ENCODE peak calls at places on chromosomes 16 and 17, in four cellular contexts. One of them, this sample, is unnamed.

GRCh38 chr17:7019839-7020519 is 2.9 kb upstream of the BCL6B start:
- DNase-seq in LNCaP clone FGC: no peak
- DNase-seq in transverse colon: peak
- DNase-seq in breast epithelium: no peak
- DNase-seq in this sample: no peak

GRCh38 chr17:48143629-48144028 is 36.1 kb downstream of the SNX11 start:
- DNase-seq in transverse colon: no peak
- DNase-seq in breast epithelium: no peak
- DNase-seq in LNCaP clone FGC: no peak
- DNase-seq in this sample: no peak

GRCh38 chr17:82158825-82159224 is 53.8 kb downstream of the CCDC57 start:
- DNase-seq in transverse colon: no peak
- DNase-seq in LNCaP clone FGC: no peak
- DNase-seq in breast epithelium: no peak
- DNase-seq in this sample: no peak

GRCh38 chr17:17494499-17495447 is 1.4 kb downstream of the RASD1 start:
- DNase-seq in LNCaP clone FGC: peak
- DNase-seq in transverse colon: peak
- DNase-seq in breast epithelium: peak
- DNase-seq in this sample: peak

GRCh38 chr17:17075037-17075755 is 32.9 kb downstream of the MPRIP start:
- DNase-seq in transverse colon: no peak
- DNase-seq in breast epithelium: peak
- DNase-seq in LNCaP clone FGC: no peak
- DNase-seq in this sample: peak

GRCh38 chr17:42411321-42411820 is 11.7 kb downstream of the CAVIN1 start:
- DNase-seq in LNCaP clone FGC: no peak
- DNase-seq in breast epithelium: no peak
- DNase-seq in transverse colon: no peak
- DNase-seq in this sample: no peak

GRCh38 chr16:83863682-83864081 is 35.2 kb upstream of the MLYCD start:
- DNase-seq in transverse colon: no peak
- DNase-seq in breast epithelium: no peak
- DNase-seq in LNCaP clone FGC: no peak
- DNase-seq in this sample: no peak

GRCh38 chr16:551210-551609 is 9.0 kb upstream of the PRR35 start:
- DNase-seq in breast epithelium: no peak
- DNase-seq in LNCaP clone FGC: no peak
- DNase-seq in transverse colon: no peak
- DNase-seq in this sample: no peak

GRCh38 chr17:49365667-49366066 is 3.6 kb upstream of the ZNF652 start:
- DNase-seq in LNCaP clone FGC: no peak
- DNase-seq in breast epithelium: no peak
- DNase-seq in transverse colon: no peak
- DNase-seq in this sample: peak

GRCh38 chr16:27529962-27530361 is 19.8 kb downstream of the GTF3C1 start:
- DNase-seq in LNCaP clone FGC: no peak
- DNase-seq in transverse colon: no peak
- DNase-seq in breast epithelium: no peak
- DNase-seq in this sample: no peak

GRCh38 chr16:81175325-81175891 is 63.1 kb upstream of the BCO1 start:
- DNase-seq in breast epithelium: no peak
- DNase-seq in transverse colon: no peak
- DNase-seq in LNCaP clone FGC: peak
- DNase-seq in this sample: no peak

GRCh38 chr17:20289984-20290383 is 177.4 kb downstream of the LGALS9B start:
- DNase-seq in breast epithelium: no peak
- DNase-seq in LNCaP clone FGC: no peak
- DNase-seq in transverse colon: no peak
- DNase-seq in this sample: no peak

GRCh38 chr16:73384561-73384960 is 336.6 kb upstream of the ZFHX3 start:
- DNase-seq in transverse colon: no peak
- DNase-seq in breast epithelium: no peak
- DNase-seq in LNCaP clone FGC: no peak
- DNase-seq in this sample: no peak

GRCh38 chr17:41600318-41600717 is 12.2 kb downstream of the KRT16 start:
- DNase-seq in breast epithelium: no peak
- DNase-seq in LNCaP clone FGC: peak
- DNase-seq in transverse colon: no peak
- DNase-seq in this sample: no peak

GRCh38 chr17:50148226-50149098 is 2.0 kb downstream of the PPP1R9B start:
- DNase-seq in transverse colon: peak
- DNase-seq in breast epithelium: peak
- DNase-seq in LNCaP clone FGC: no peak
- DNase-seq in this sample: peak

GRCh38 chr17:45896803-45897693 is 2.7 kb downstream of the MAPT start:
- DNase-seq in breast epithelium: no peak
- DNase-seq in transverse colon: no peak
- DNase-seq in LNCaP clone FGC: no peak
- DNase-seq in this sample: no peak

GRCh38 chr16:57519796-57520360 is 16.5 kb downstream of the CCDC102A start:
- DNase-seq in breast epithelium: peak
- DNase-seq in transverse colon: peak
- DNase-seq in LNCaP clone FGC: no peak
- DNase-seq in this sample: peak

GRCh38 chr16:68297908-68298307 is 12.8 kb downstream of the SLC7A6OS start:
- DNase-seq in transverse colon: no peak
- DNase-seq in breast epithelium: no peak
- DNase-seq in LNCaP clone FGC: no peak
- DNase-seq in this sample: no peak

GRCh38 chr17:69103557-69104233 is 38.0 kb downstream of the ABCA6 start:
- DNase-seq in transverse colon: no peak
- DNase-seq in breast epithelium: no peak
- DNase-seq in LNCaP clone FGC: no peak
- DNase-seq in this sample: no peak

GRCh38 chr17:51848451-51848850 is 310.1 kb downstream of the CA10 start:
- DNase-seq in transverse colon: no peak
- DNase-seq in LNCaP clone FGC: no peak
- DNase-seq in breast epithelium: no peak
- DNase-seq in this sample: no peak

GRCh38 chr16:77068402-77068801 is 122.6 kb upstream of the MON1B start:
- DNase-seq in LNCaP clone FGC: no peak
- DNase-seq in breast epithelium: no peak
- DNase-seq in transverse colon: no peak
- DNase-seq in this sample: no peak

GRCh38 chr16:66921758-66922450 is 3.2 kb upstream of the CDH16 start:
- DNase-seq in transverse colon: no peak
- DNase-seq in breast epithelium: no peak
- DNase-seq in LNCaP clone FGC: no peak
- DNase-seq in this sample: no peak

GRCh38 chr17:44788139-44788538 is 29.4 kb downstream of the ADAM11 start:
- DNase-seq in LNCaP clone FGC: no peak
- DNase-seq in transverse colon: no peak
- DNase-seq in breast epithelium: no peak
- DNase-seq in this sample: no peak

GRCh38 chr16:66899945-66900688 is 18.6 kb downstream of the CDH16 start:
- DNase-seq in transverse colon: peak
- DNase-seq in LNCaP clone FGC: no peak
- DNase-seq in breast epithelium: no peak
- DNase-seq in this sample: no peak

GRCh38 chr16:49859139-49859947 is 3.4 kb upstream of the ZNF423 start:
- DNase-seq in breast epithelium: no peak
- DNase-seq in transverse colon: peak
- DNase-seq in LNCaP clone FGC: no peak
- DNase-seq in this sample: peak

GRCh38 chr17:40109471-40109824 is 9.1 kb upstream of the NR1D1 start:
- DNase-seq in transverse colon: no peak
- DNase-seq in breast epithelium: no peak
- DNase-seq in LNCaP clone FGC: no peak
- DNase-seq in this sample: peak
- TF ChIP-seq CTCF in transverse colon: no peak
- TF ChIP-seq CTCF in breast epithelium: peak
- TF ChIP-seq CTCF in LNCaP clone FGC: no peak
- TF ChIP-seq CTCF in this sample: peak

GRCh38 chr16:12898556-12898955 is 2.8 kb upstream of the SHISA9 start:
- DNase-seq in transverse colon: no peak
- DNase-seq in breast epithelium: no peak
- DNase-seq in LNCaP clone FGC: no peak
- DNase-seq in this sample: no peak
- TF ChIP-seq CTCF in transverse colon: no peak
- TF ChIP-seq CTCF in breast epithelium: no peak
- TF ChIP-seq CTCF in LNCaP clone FGC: no peak
- TF ChIP-seq CTCF in this sample: no peak

DNA sequence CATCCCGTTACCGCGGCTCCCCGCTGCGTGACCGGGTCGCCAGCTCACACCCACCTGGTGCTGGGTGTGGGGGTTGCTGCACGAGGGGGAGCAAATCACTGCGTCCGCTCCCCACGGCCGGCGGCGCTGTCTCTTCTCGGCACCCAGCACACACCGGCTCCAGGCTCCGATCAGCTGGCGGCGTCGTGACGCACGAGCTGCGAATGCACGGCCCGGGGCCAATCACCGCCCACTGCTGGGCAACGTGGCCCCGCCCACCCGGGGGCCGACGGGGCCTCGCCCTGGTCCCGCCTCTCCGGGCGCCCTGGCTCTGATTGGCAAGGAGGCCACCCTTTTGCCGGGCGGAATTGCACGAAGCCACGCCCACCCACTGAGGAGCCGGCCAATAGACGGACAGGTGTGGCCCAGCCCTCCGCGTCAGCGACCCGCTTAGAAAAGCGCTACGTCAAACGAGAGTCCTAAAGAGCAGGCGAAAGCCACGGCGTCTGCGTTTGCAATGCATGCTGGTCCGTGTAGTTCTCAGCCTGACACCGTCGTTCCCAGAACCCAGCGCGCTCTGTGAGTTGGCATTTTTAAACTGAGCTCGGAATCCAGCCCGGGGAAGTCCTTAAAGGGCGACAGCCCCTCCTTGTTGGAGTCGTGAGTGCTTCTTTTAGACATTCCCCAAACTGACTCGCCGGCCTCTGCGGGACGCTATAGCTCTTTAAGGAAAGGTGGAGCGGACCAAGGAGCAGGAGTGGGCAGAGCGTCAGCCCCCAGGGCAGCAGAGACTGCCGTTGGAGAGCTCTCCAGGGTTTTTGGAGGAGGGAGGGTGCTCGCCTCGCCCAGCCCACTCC is 6.1 kb upstream of the TLCD2 start:
- DNase-seq in breast epithelium: peak
- DNase-seq in LNCaP clone FGC: peak
- DNase-seq in transverse colon: peak
- DNase-seq in this sample: peak
- TF ChIP-seq CTCF in breast epithelium: peak
- TF ChIP-seq CTCF in LNCaP clone FGC: peak
- TF ChIP-seq CTCF in transverse colon: no peak
- TF ChIP-seq CTCF in this sample: no peak

GRCh38 chr16:54934536-54935410 is 4.1 kb downstream of the IRX5 start:
- DNase-seq in transverse colon: no peak
- DNase-seq in LNCaP clone FGC: no peak
- DNase-seq in breast epithelium: peak
- DNase-seq in this sample: peak
- TF ChIP-seq CTCF in transverse colon: no peak
- TF ChIP-seq CTCF in LNCaP clone FGC: peak
- TF ChIP-seq CTCF in breast epithelium: no peak
- TF ChIP-seq CTCF in this sample: no peak

GRCh38 chr16:1771072-1771863 is at the start of gene NME3:
- DNase-seq in LNCaP clone FGC: no peak
- DNase-seq in breast epithelium: peak
- DNase-seq in transverse colon: peak
- DNase-seq in this sample: peak
- TF ChIP-seq CTCF in LNCaP clone FGC: no peak
- TF ChIP-seq CTCF in breast epithelium: no peak
- TF ChIP-seq CTCF in transverse colon: no peak
- TF ChIP-seq CTCF in this sample: no peak

DNA sequence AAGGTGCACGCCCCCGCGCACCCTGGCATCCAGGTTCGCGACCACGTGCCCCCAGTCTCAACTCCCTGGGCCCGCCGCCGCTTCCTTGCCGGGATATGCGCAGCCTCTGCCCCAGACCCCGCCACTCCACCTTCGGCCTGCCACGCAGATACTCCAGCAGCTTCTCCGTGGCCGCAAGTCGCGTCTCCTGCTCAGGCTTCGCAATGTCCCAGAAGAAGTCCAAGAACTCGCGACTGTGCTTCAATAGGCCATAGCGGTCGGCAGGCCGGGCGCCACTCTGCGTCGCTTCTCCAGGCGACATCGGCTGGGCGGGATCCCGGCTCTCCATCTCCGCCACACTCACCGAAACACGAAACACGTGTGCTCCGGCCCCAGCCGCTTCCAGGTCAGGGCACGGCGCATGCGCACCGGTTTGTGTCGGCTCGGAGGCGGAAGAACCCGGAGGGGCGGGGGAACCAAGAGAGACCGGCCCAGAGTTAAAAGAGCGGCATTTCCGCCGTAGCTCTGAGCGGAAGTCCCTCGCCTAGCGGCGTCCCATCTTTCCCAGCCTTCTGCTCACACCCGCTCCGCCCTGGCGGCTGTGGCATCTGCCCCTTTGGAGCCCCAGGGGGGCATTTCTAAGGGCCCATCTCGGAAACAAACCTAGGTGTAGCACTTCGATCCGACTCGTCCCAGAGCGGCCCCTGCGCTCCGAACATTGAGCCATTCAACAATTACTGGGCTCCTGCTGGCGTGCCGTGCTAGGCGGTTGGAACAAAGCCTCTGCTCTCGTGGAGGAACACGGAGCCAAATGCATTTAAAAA is at the start of gene MYBBP1A:
- DNase-seq in breast epithelium: peak
- DNase-seq in transverse colon: peak
- DNase-seq in LNCaP clone FGC: peak
- DNase-seq in this sample: peak
- TF ChIP-seq CTCF in breast epithelium: peak
- TF ChIP-seq CTCF in transverse colon: no peak
- TF ChIP-seq CTCF in LNCaP clone FGC: no peak
- TF ChIP-seq CTCF in this sample: no peak

This sample was measured in activated CD8-positive, alpha-beta T cell treated with anti-CD3 and anti-CD28 coated beads for 36 hours.